ENCODE peak calls at places on chromosomes 16 and 17, in four cellular contexts. O, M, H and Y are unnamed samples.

GRCh38 chr17:19284005-19284959 is 47.1 kb downstream of the EPN2 start:
- DNase-seq in M (no peak), H (no peak), O (no peak), Y (no peak)

GRCh38 chr17:64459284-64459747 is 10.4 kb downstream of the MILR1 start:
- DNase-seq in H (no peak), M (peak), O (no peak), Y (no peak)

GRCh38 chr16:982152-983043 is 828 bp downstream of the SOX8 start:
- DNase-seq in H (no peak), O (no peak), M (no peak), Y (no peak)

GRCh38 chr16:79580465-79581200 is 19.9 kb downstream of the MAF start:
- DNase-seq in M (no peak), H (no peak), O (no peak), Y (no peak)

GRCh38 chr17:4856937-4857314 is 23.8 kb downstream of the MINK1 start:
- DNase-seq in H (no peak), O (no peak), M (no peak), Y (no peak)

GRCh38 chr17:4642286-4642685 is 808 bp upstream of the ALOX15 start:
- DNase-seq in M (no peak), H (no peak), O (no peak), Y (no peak)

GRCh38 chr17:10513284-10514067 is 4.9 kb downstream of the MYH1 start:
- DNase-seq in O (no peak), M (peak), H (no peak), Y (no peak)

GRCh38 chr17:10612957-10613744 is 44.0 kb downstream of the MYH3 start:
- DNase-seq in H (no peak), M (no peak), O (no peak), Y (no peak)

GRCh38 chr16:14531613-14532012 is 98.4 kb downstream of the PARN start:
- DNase-seq in O (no peak), H (no peak), M (no peak), Y (no peak)

GRCh38 chr17:54899721-54900456 is 763 bp upstream of the TOM1L1 start:
- DNase-seq in H (no peak), M (no peak), O (no peak), Y (peak)

GRCh38 chr17:7479389-7480192 is at the start of gene ZBTB4:
- DNase-seq in O (no peak), M (no peak), H (peak), Y (peak)

GRCh38 chr17:49494399-49494798 is 694 bp upstream of the NGFR start:
- DNase-seq in M (no peak), H (no peak), O (no peak), Y (no peak)

GRCh38 chr16:57645691-57646387 is 17.4 kb downstream of the ADGRG1 start:
- DNase-seq in M (no peak), O (no peak), H (no peak), Y (no peak)

GRCh38 chr16:21659124-21659523 is 4.6 kb upstream of the OTOA start:
- DNase-seq in H (no peak), O (no peak), M (no peak), Y (no peak)

GRCh38 chr16:58252716-58253115 is 42.1 kb downstream of the PRSS54 start:
- DNase-seq in O (no peak), H (no peak), M (no peak), Y (no peak)

GRCh38 chr16:55508271-55508921 is 476 bp upstream of the LPCAT2 start:
- DNase-seq in O (no peak), H (no peak), M (no peak), Y (no peak)

GRCh38 chr16:80231118-80231515 is 309.7 kb upstream of the DYNLRB2 start:
- DNase-seq in M (no peak), H (no peak), O (no peak), Y (no peak)

GRCh38 chr16:48864055-48864454 is 254.1 kb upstream of the N4BP1 start:
- DNase-seq in H (no peak), O (no peak), M (no peak), Y (no peak)

GRCh38 chr16:2532494-2533141 is 1.4 kb upstream of the CEMP1 start:
- DNase-seq in M (no peak), O (peak), H (peak), Y (no peak)

GRCh38 chr17:80678621-80679020 is 134.0 kb downstream of the RPTOR start:
- DNase-seq in M (peak), O (no peak), H (peak), Y (peak)

GRCh38 chr17:29617481-29618271 is 5.0 kb downstream of the CORO6 start:
- DNase-seq in M (no peak), H (peak), O (peak), Y (peak)

GRCh38 chr17:74874615-74875037 is 1.8 kb upstream of the FDXR start:
- DNase-seq in H (no peak), O (no peak), M (no peak), Y (no peak)

GRCh38 chr17:77593081-77593480 is 365.4 kb upstream of the TNRC6C start:
- DNase-seq in H (no peak), O (no peak), M (no peak), Y (no peak)

GRCh38 chr17:77581480-77581879 is 377.0 kb upstream of the TNRC6C start:
- DNase-seq in O (no peak), M (no peak), H (no peak), Y (no peak)

GRCh38 chr16:35751191-35751941 is 2292.0 kb downstream of the TP53TG3F start:
- DNase-seq in H (no peak), M (no peak), O (no peak), Y (no peak)

GRCh38 chr17:15404116-15404730 is 62.8 kb upstream of the TEKT3 start:
- DNase-seq in H (no peak), M (no peak), O (no peak), Y (no peak)

GRCh38 chr16:85983606-85984005 is 84.6 kb downstream of the IRF8 start:
- DNase-seq in H (no peak), O (no peak), M (no peak), Y (no peak)

GRCh38 chr17:46822388-46822921 is 4.0 kb upstream of the WNT3 start:
- DNase-seq in M (no peak), O (no peak), H (peak), Y (no peak)

GRCh38 chr16:56773531-56773930 is 43.6 kb downstream of the NUP93 start:
- DNase-seq in O (no peak), M (no peak), H (no peak), Y (no peak)

GRCh38 chr17:50892101-50892776 is 26.1 kb upstream of the TOB1 start:
- DNase-seq in H (no peak), O (no peak), M (no peak), Y (no peak)

DNA sequence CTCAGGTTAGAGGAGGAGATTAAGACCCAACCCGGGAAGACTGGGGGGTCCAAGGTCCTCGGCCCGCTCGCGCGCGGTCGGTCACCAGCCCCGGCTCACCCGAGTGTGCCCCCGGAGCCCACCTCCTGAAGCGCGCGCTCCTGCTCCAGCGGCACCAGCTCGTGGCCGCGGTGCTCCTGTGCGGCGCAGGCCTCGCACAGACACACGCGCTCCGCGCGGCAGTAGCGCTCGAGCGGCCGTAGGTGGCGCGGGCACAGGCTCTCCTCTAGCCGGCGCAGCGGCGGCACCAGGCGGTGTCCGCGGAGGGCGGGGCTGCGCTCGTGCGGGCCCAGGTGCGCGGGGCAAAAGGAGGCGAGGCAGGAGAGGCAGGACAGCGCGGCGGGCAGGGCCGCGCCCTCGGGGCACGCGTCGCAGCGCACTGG is 618 bp downstream of the TRIM47 start:
- DNase-seq in M (no peak), H (peak), O (peak), Y (peak)
- TF ChIP-seq CTCF in M (peak), H (peak), O (peak), Y (peak)

DNA sequence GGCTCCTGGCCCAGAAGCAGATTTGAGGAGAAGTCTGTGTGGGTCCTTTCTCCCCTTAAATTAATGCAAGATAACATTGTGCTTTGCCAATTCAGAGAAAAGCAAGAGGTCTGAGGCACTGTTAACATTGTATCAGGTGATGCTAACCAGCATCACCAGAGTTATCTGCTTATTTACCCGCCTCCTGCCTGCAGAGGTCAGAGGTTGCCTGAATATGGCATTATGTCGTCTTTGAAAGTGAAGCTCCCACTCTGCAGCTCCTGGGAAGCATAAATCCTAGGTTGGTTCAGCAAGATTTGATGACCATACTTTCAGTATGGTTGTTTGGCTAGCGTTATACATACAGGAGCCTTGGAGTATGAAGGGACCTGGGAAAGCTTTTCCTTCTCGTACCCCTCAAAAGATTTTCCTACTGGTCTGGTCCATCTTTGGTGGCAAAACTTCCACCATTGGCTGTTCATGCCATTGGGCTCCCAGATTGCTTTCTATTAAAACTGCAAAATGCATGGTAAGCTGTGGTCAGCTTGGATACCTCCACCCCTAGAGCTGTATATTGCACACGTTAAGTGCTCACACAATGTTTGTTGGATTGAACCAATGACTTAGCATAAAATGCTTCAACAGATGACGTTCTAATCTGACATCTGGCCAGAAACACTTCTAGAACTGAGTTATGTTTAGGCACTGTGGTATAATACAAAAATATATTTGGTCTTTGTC is 24.1 kb downstream of the CHD9 start:
- DNase-seq in O (no peak), M (no peak), H (no peak), Y (no peak)
- TF ChIP-seq CTCF in O (no peak), M (no peak), H (no peak), Y (no peak)

GRCh38 chr17:42743595-42744282 is 1.1 kb downstream of the EZH1 start:
- DNase-seq in H (no peak), M (no peak), O (no peak), Y (no peak)
- TF ChIP-seq CTCF in H (no peak), M (peak), O (no peak), Y (peak)

GRCh38 chr16:30444231-30445148 is 1.2 kb downstream of the SEPHS2 start:
- DNase-seq in O (no peak), M (no peak), H (no peak), Y (no peak)

GRCh38 chr16:30447512-30448226 is 2.0 kb upstream of the SEPHS2 start:
- DNase-seq in M (no peak), H (no peak), O (no peak), Y (no peak)

GRCh38 chr16:30445149-30445407 is 596 bp downstream of the SEPHS2 start:
- DNase-seq in M (no peak), H (no peak), O (no peak), Y (no peak)

GRCh38 chr16:30446203-30446595 is 525 bp upstream of the SEPHS2 start:
- DNase-seq in M (no peak), O (no peak), H (no peak), Y (no peak)

DNA sequence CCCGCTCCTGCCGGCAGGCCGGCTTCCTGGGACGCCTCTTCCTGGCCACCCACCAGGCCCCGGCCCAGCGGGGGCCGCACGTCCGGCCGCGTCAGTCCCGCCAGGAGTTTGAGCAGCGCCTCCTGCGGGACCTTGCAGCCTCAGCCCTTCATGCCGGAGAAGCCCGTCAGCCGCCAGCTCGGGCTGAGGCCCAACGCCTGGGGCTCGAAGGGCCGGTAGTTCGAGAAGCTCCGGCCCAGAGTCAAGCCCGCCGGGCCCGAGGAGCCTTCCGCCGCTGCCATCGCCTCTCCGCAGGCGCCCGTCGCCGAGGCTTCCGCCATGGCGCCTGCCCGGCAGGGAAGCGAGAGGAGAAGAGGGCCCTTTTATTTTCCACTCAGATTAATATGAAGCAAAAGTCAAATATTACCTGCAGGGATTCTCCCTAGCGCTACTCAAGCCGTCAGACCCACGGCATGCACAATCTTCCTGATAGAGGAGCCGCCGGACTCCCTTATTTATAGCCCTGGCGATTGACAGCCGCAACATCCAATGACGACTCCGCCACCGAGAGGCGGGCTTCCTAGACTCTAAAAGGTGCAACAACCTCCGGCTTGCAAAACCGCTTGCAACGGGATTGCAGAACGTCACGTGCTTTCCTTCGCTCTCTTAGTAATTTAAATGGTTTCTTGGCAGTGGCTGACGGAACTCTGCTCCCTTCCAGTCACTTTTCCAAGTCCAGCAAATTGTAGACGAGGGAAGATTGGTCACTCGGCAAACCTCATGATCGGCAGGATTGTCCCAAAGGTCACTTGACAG is at the start of gene SEPHS2:
- DNase-seq in H (peak), M (peak), O (peak), Y (peak)
- TF ChIP-seq CTCF in H (peak), M (peak), O (peak), Y (peak)

GRCh38 chr17:35900693-35901487 is 20.7 kb upstream of the CCL5 start:
- DNase-seq in H (peak), O (no peak), M (no peak), Y (no peak)
- TF ChIP-seq CTCF in H (no peak), O (no peak), M (no peak), Y (no peak)